ENCODE peak calls at places on chromosome 18, in five cellular contexts. One of them, this sample, is unnamed.

GRCh38 chr18:42028232-42028832 is 73.3 kb downstream of the PIK3C3 start:
- DNase-seq in fibroblast of pulmonary artery: peak
- DNase-seq in coronary artery: no peak
- DNase-seq in IMR-90: peak
- DNase-seq in H1: no peak
- DNase-seq in this sample: no peak

GRCh38 chr18:62249478-62250097 is 62.5 kb downstream of the RELCH start:
- DNase-seq in coronary artery: no peak
- DNase-seq in fibroblast of pulmonary artery: peak
- DNase-seq in H1: no peak
- DNase-seq in IMR-90: peak
- DNase-seq in this sample: peak

GRCh38 chr18:76801567-76802505 is 20.5 kb upstream of the ZNF236 start:
- DNase-seq in coronary artery: no peak
- DNase-seq in H1: no peak
- DNase-seq in fibroblast of pulmonary artery: peak
- DNase-seq in IMR-90: peak
- DNase-seq in this sample: no peak

GRCh38 chr18:12256946-12257345 is 2.8 kb downstream of the CIDEA start:
- DNase-seq in IMR-90: no peak
- DNase-seq in fibroblast of pulmonary artery: peak
- DNase-seq in coronary artery: no peak
- DNase-seq in H1: no peak
- DNase-seq in this sample: no peak

GRCh38 chr18:24270937-24271380 is 126.7 kb downstream of the OSBPL1A start:
- DNase-seq in fibroblast of pulmonary artery: peak
- DNase-seq in IMR-90: peak
- DNase-seq in H1: no peak
- DNase-seq in coronary artery: no peak
- DNase-seq in this sample: peak

GRCh38 chr18:55927831-55928230 is 339.8 kb upstream of the TCF4 start:
- DNase-seq in H1: no peak
- DNase-seq in IMR-90: peak
- DNase-seq in fibroblast of pulmonary artery: peak
- DNase-seq in coronary artery: no peak
- DNase-seq in this sample: peak

GRCh38 chr18:14747513-14748474 is at the start of gene ANKRD30B:
- DNase-seq in coronary artery: no peak
- DNase-seq in H1: no peak
- DNase-seq in IMR-90: no peak
- DNase-seq in fibroblast of pulmonary artery: no peak
- DNase-seq in this sample: no peak

GRCh38 chr18:7146067-7146466 is 28.5 kb upstream of the LAMA1 start:
- DNase-seq in coronary artery: no peak
- DNase-seq in IMR-90: no peak
- DNase-seq in fibroblast of pulmonary artery: no peak
- DNase-seq in H1: no peak
- DNase-seq in this sample: no peak

GRCh38 chr18:52716926-52717325 is 376.9 kb downstream of the DCC start:
- DNase-seq in H1: no peak
- DNase-seq in coronary artery: no peak
- DNase-seq in fibroblast of pulmonary artery: peak
- DNase-seq in IMR-90: peak
- DNase-seq in this sample: no peak

GRCh38 chr18:43887491-43887890 is 610.2 kb upstream of the SYT4 start:
- DNase-seq in IMR-90: no peak
- DNase-seq in fibroblast of pulmonary artery: no peak
- DNase-seq in coronary artery: no peak
- DNase-seq in H1: peak
- DNase-seq in this sample: no peak

GRCh38 chr18:75926811-75927210 is 499.3 kb upstream of the SMIM21 start:
- DNase-seq in IMR-90: no peak
- DNase-seq in fibroblast of pulmonary artery: no peak
- DNase-seq in H1: no peak
- DNase-seq in coronary artery: no peak
- DNase-seq in this sample: no peak

GRCh38 chr18:35099911-35100310 is 58.7 kb downstream of the MAPRE2 start:
- DNase-seq in IMR-90: peak
- DNase-seq in fibroblast of pulmonary artery: peak
- DNase-seq in H1: no peak
- DNase-seq in coronary artery: no peak
- DNase-seq in this sample: no peak

GRCh38 chr18:64966667-64967066 is 784.1 kb upstream of the CDH7 start:
- DNase-seq in fibroblast of pulmonary artery: no peak
- DNase-seq in H1: no peak
- DNase-seq in IMR-90: no peak
- DNase-seq in coronary artery: no peak
- DNase-seq in this sample: no peak

GRCh38 chr18:23641937-23642666 is 20.6 kb downstream of the ANKRD29 start:
- DNase-seq in H1: no peak
- DNase-seq in IMR-90: no peak
- DNase-seq in fibroblast of pulmonary artery: no peak
- DNase-seq in coronary artery: no peak
- DNase-seq in this sample: no peak

GRCh38 chr18:29154758-29155725 is 978.1 kb upstream of the CDH2 start:
- DNase-seq in H1: no peak
- DNase-seq in coronary artery: no peak
- DNase-seq in fibroblast of pulmonary artery: peak
- DNase-seq in IMR-90: peak
- DNase-seq in this sample: peak

GRCh38 chr18:74353169-74353775 is 37.6 kb downstream of the C18orf63 start:
- DNase-seq in fibroblast of pulmonary artery: peak
- DNase-seq in coronary artery: no peak
- DNase-seq in H1: peak
- DNase-seq in IMR-90: peak
- DNase-seq in this sample: peak

GRCh38 chr18:4017479-4017878 is 437.6 kb downstream of the DLGAP1 start:
- DNase-seq in IMR-90: peak
- DNase-seq in fibroblast of pulmonary artery: peak
- DNase-seq in H1: peak
- DNase-seq in coronary artery: no peak
- DNase-seq in this sample: peak

GRCh38 chr18:76691800-76692199 is 130.6 kb upstream of the ZNF236 start:
- DNase-seq in H1: no peak
- DNase-seq in IMR-90: peak
- DNase-seq in fibroblast of pulmonary artery: peak
- DNase-seq in coronary artery: no peak
- DNase-seq in this sample: no peak

GRCh38 chr18:3468833-3469232 is 18.9 kb downstream of the TGIF1 start:
- DNase-seq in fibroblast of pulmonary artery: peak
- DNase-seq in coronary artery: no peak
- DNase-seq in IMR-90: no peak
- DNase-seq in H1: no peak
- DNase-seq in this sample: no peak

GRCh38 chr18:26089247-26090129 is 925 bp downstream of the SS18 start:
- DNase-seq in H1: no peak
- DNase-seq in coronary artery: no peak
- DNase-seq in fibroblast of pulmonary artery: peak
- DNase-seq in IMR-90: peak
- DNase-seq in this sample: no peak

GRCh38 chr18:457120-457519 is 43.4 kb downstream of the COLEC12 start:
- DNase-seq in fibroblast of pulmonary artery: peak
- DNase-seq in coronary artery: no peak
- DNase-seq in H1: no peak
- DNase-seq in IMR-90: peak
- DNase-seq in this sample: no peak

GRCh38 chr18:63322908-63323634 is 3.5 kb upstream of the BCL2 start:
- DNase-seq in H1: no peak
- DNase-seq in IMR-90: peak
- DNase-seq in coronary artery: no peak
- DNase-seq in fibroblast of pulmonary artery: peak
- DNase-seq in this sample: peak

GRCh38 chr18:58539659-58540380 is 89.1 kb downstream of the ALPK2 start:
- DNase-seq in fibroblast of pulmonary artery: no peak
- DNase-seq in coronary artery: no peak
- DNase-seq in H1: no peak
- DNase-seq in IMR-90: no peak
- DNase-seq in this sample: no peak

GRCh38 chr18:58540381-58540943 is 88.4 kb downstream of the ALPK2 start:
- DNase-seq in coronary artery: no peak
- DNase-seq in H1: no peak
- DNase-seq in IMR-90: no peak
- DNase-seq in fibroblast of pulmonary artery: no peak
- DNase-seq in this sample: no peak

GRCh38 chr18:58542426-58543159 is 86.3 kb downstream of the ALPK2 start:
- DNase-seq in H1: no peak
- DNase-seq in IMR-90: no peak
- DNase-seq in coronary artery: no peak
- DNase-seq in fibroblast of pulmonary artery: no peak
- DNase-seq in this sample: no peak

GRCh38 chr18:58541789-58542425 is 87.0 kb downstream of the ALPK2 start:
- DNase-seq in coronary artery: no peak
- DNase-seq in fibroblast of pulmonary artery: peak
- DNase-seq in H1: peak
- DNase-seq in IMR-90: peak
- DNase-seq in this sample: peak

DNA sequence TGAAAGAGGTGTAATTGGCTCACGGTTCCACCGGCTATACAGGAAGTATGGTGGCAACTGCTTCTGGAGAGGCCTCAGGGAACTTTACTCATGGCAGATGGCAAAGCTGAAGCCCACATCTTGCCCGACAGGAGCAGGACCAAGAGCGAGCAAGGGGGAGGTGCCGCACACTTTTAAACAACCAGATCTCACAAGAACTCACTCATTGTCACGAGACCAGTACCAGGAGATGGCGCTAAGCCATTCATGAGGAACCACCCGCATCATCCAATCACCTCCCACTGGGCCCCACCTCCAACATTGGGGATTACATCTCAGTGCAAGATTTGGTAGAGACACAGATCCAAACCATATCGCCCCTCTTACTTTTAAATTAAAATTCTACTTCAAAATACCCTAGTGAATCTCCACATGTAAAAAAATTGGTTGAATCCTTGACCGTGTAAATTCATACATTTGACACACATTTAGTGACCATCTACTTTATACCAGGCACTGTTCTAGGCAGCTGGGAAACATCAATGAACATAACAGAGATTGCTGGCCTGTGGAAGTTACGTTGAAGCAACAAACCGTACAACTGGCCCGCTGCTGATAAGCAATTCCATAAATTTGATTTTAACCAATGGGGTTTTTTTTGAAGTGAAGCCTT is 87.6 kb downstream of the ALPK2 start:
- DNase-seq in H1: peak
- DNase-seq in IMR-90: peak
- DNase-seq in coronary artery: no peak
- DNase-seq in fibroblast of pulmonary artery: peak
- DNase-seq in this sample: peak
- TF ChIP-seq CTCF in H1: peak
- TF ChIP-seq CTCF in IMR-90: peak
- TF ChIP-seq CTCF in coronary artery: no peak
- TF ChIP-seq CTCF in fibroblast of pulmonary artery: peak
- TF ChIP-seq CTCF in this sample: peak

GRCh38 chr18:13460946-13461345 is 242.4 kb downstream of the LDLRAD4 start:
- DNase-seq in coronary artery: no peak
- DNase-seq in IMR-90: no peak
- DNase-seq in H1: no peak
- DNase-seq in fibroblast of pulmonary artery: no peak
- DNase-seq in this sample: no peak
- H3K4me3 ChIP-seq in coronary artery: no peak
- H3K4me3 ChIP-seq in IMR-90: no peak
- H3K4me3 ChIP-seq in H1: no peak
- H3K4me3 ChIP-seq in fibroblast of pulmonary artery: no peak
- H3K4me3 ChIP-seq in this sample: no peak

GRCh38 chr18:10040287-10041011 is 126.6 kb downstream of the VAPA start:
- DNase-seq in fibroblast of pulmonary artery: peak
- DNase-seq in IMR-90: peak
- DNase-seq in H1: no peak
- DNase-seq in coronary artery: no peak
- DNase-seq in this sample: no peak
- TF ChIP-seq CTCF in fibroblast of pulmonary artery: no peak
- TF ChIP-seq CTCF in IMR-90: no peak
- TF ChIP-seq CTCF in H1: no peak
- TF ChIP-seq CTCF in coronary artery: no peak
- TF ChIP-seq CTCF in this sample: no peak

DNA sequence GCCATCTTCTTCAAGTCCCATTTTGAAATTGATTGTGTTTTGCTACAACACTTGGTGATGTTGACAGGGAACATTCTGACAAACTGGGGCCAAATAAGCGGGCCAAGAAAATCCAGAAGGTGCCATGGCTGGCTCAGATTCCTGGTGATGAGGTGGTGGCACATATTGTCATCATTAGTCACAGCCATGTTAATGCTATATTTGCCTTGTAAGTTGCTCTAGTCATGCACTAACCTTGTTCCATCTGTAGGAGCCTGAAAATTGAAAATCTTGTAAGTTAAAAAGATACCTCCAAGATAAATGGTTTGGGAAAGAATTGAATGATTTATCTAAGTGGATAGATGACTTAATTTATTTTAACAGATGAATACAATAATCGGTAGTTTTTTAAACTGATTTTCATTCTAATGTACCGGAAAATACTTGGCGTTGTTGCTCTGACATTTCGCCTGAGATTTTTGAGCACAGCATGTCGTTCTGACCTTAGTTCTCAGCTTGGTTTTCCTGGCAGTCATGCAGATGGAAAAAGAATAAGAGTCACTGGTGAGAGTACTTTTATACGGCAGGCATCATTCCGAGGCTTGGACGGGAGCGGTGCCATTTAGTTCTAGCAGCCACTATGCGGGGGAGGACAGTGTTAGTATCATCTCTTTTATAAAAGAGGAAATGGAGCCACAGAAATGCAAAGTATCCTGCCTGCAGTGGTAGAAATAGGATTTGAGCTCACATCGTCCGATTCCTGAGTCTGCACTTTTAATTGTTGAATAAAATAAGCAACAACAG is 133.9 kb downstream of the ZNF532 start:
- DNase-seq in fibroblast of pulmonary artery: peak
- DNase-seq in H1: no peak
- DNase-seq in IMR-90: peak
- DNase-seq in coronary artery: no peak
- DNase-seq in this sample: no peak
- H3K4me3 ChIP-seq in fibroblast of pulmonary artery: no peak
- H3K4me3 ChIP-seq in H1: no peak
- H3K4me3 ChIP-seq in IMR-90: peak
- H3K4me3 ChIP-seq in coronary artery: peak
- H3K4me3 ChIP-seq in this sample: peak

GRCh38 chr18:33833847-33834246 is 255.8 kb downstream of the ASXL3 start:
- DNase-seq in IMR-90: no peak
- DNase-seq in coronary artery: no peak
- DNase-seq in fibroblast of pulmonary artery: no peak
- DNase-seq in H1: no peak
- DNase-seq in this sample: no peak
- TF ChIP-seq CTCF in IMR-90: no peak
- TF ChIP-seq CTCF in coronary artery: no peak
- TF ChIP-seq CTCF in fibroblast of pulmonary artery: no peak
- TF ChIP-seq CTCF in H1: peak
- TF ChIP-seq CTCF in this sample: no peak

This sample was measured in HFF-Myc.